ENCODE peak calls at places on chromosomes 6 and 20, in nine cellular contexts. Y is activated CD8-positive, alpha-beta memory T cell treated with anti-CD3 and anti-CD28 coated beads, Interleukin-2, amount 50 U/mL, for 4 hours; P is ACHN; K is CD4-positive, CD25-positive, alpha-beta regulatory T cell; F is Daoy; N is posterior cingulate gyrus; I is left colon; Q is fibroblast of lung; J is HFFc6. G is an unnamed sample.

GRCh38 chr20:44106615-44107014 is 80.4 kb downstream of the JPH2 start:
- DNase-seq in Q (no peak), N (no peak), K (no peak), F (no peak), J (no peak), I (no peak), P (no peak), Y (no peak), G (no peak)

GRCh38 chr6:84773133-84773430 is 8.7 kb upstream of the TBX18 start:
- DNase-seq in Q (no peak), N (no peak), Y (no peak), I (no peak), K (no peak), P (no peak), F (no peak), J (no peak), G (no peak)

GRCh38 chr6:36791553-36792171 is 47.6 kb downstream of the CPNE5 start:
- DNase-seq in N (peak), K (no peak), P (no peak), Q (no peak), J (no peak), F (no peak), I (no peak), Y (no peak), G (no peak)

GRCh38 chr6:161644521-161644920 is 370.7 kb upstream of the AGPAT4 start:
- DNase-seq in K (no peak), N (no peak), F (no peak), I (no peak), Q (no peak), Y (no peak), P (no peak), J (no peak), G (no peak)

GRCh38 chr6:106279179-106279578 is 46.4 kb downstream of the ATG5 start:
- DNase-seq in Q (peak), Y (no peak), J (no peak), P (peak), K (no peak), N (no peak), I (no peak), F (peak), G (no peak)

GRCh38 chr6:111615916-111616612 is 10.4 kb upstream of the TRAF3IP2 start:
- DNase-seq in N (no peak), J (no peak), Y (no peak), I (no peak), F (no peak), P (no peak), Q (no peak), K (no peak), G (peak)

GRCh38 chr6:166031275-166031674 is 136.4 kb downstream of the TBXT start:
- DNase-seq in F (no peak), Q (no peak), Y (no peak), I (no peak), J (no peak), N (no peak), P (no peak), K (no peak), G (no peak)

GRCh38 chr20:32482251-32483220 is 102.6 kb downstream of the NOL4L start:
- DNase-seq in Y (peak), P (peak), N (peak), J (no peak), K (peak), F (peak), Q (no peak), I (peak), G (peak)

GRCh38 chr6:166173292-166173951 is 5.8 kb upstream of the TBXT start:
- DNase-seq in J (no peak), Y (no peak), P (no peak), I (no peak), K (no peak), F (peak), N (no peak), Q (no peak), G (no peak)

GRCh38 chr6:154805288-154805911 is 72.2 kb downstream of the SCAF8 start:
- DNase-seq in F (peak), N (no peak), I (no peak), K (peak), J (peak), P (peak), Q (peak), Y (no peak), G (no peak)

GRCh38 chr20:50381771-50382593 is 128.2 kb upstream of the PTPN1 start:
- DNase-seq in Q (no peak), I (peak), K (no peak), N (peak), Y (no peak), P (no peak), F (no peak), J (no peak), G (peak)

GRCh38 chr6:34568829-34569228 is 12.7 kb upstream of the SPDEF start:
- DNase-seq in P (no peak), I (no peak), F (no peak), K (no peak), Y (no peak), N (no peak), Q (no peak), J (no peak), G (no peak)

GRCh38 chr20:25540273-25540672 is 45.1 kb downstream of the NINL start:
- DNase-seq in Y (no peak), I (no peak), J (peak), N (peak), F (no peak), P (peak), K (no peak), Q (no peak), G (peak)

GRCh38 chr6:52507557-52508260 is 69.2 kb downstream of the TRAM2 start:
- DNase-seq in F (peak), N (no peak), P (no peak), K (no peak), J (peak), Q (peak), Y (no peak), I (no peak), G (no peak)

GRCh38 chr6:41730531-41731436 is 4.6 kb downstream of the TFEB start:
- DNase-seq in K (no peak), P (no peak), I (no peak), J (peak), N (peak), Y (no peak), Q (no peak), F (peak), G (peak)

GRCh38 chr20:50691585-50692552 is 527 bp upstream of the RIPOR3 start:
- DNase-seq in Y (no peak), Q (peak), I (no peak), J (no peak), P (no peak), F (peak), N (no peak), K (no peak), G (no peak)

GRCh38 chr6:14661188-14661587 is 543.6 kb downstream of the CD83 start:
- DNase-seq in J (no peak), K (no peak), N (no peak), Q (peak), Y (peak), P (no peak), F (peak), I (no peak), G (peak)

GRCh38 chr6:126015869-126016268 is 29.5 kb downstream of the TRMT11 start:
- DNase-seq in Y (no peak), P (no peak), J (peak), N (no peak), K (no peak), Q (no peak), F (no peak), I (no peak), G (no peak)

GRCh38 chr20:46883847-46884246 is 10.8 kb upstream of the EYA2 start:
- DNase-seq in N (no peak), J (no peak), P (no peak), Y (no peak), K (no peak), I (no peak), F (no peak), Q (peak), G (no peak)

GRCh38 chr6:93104195-93104817 is 315.1 kb downstream of the EPHA7 start:
- DNase-seq in P (no peak), N (no peak), J (no peak), Y (no peak), Q (peak), F (no peak), K (no peak), I (no peak), G (no peak)

GRCh38 chr6:13383280-13384163 is 55.2 kb upstream of the TBC1D7 start:
- DNase-seq in P (no peak), I (no peak), F (peak), K (peak), Q (peak), J (no peak), N (no peak), Y (no peak), G (no peak)

GRCh38 chr6:112842338-112842700 is 495.2 kb downstream of the RFPL4B start:
- DNase-seq in Q (no peak), J (no peak), F (no peak), N (no peak), Y (no peak), K (no peak), I (no peak), P (no peak), G (no peak)

GRCh38 chr6:157233686-157234085 is 89.6 kb downstream of the TMEM242 start:
- DNase-seq in J (no peak), I (no peak), F (no peak), Y (no peak), N (no peak), P (no peak), Q (no peak), K (no peak), G (no peak)

GRCh38 chr20:23585808-23586734 is 17.8 kb upstream of the CST9L start:
- DNase-seq in Q (no peak), F (no peak), P (no peak), J (no peak), I (no peak), K (no peak), N (peak), Y (no peak), G (no peak)

GRCh38 chr20:33709398-33709797 is 10.7 kb downstream of the PXMP4 start:
- DNase-seq in P (no peak), Y (no peak), J (no peak), F (no peak), K (no peak), I (no peak), N (no peak), Q (no peak), G (no peak)

G was measured in Peyer's patch.